ENCODE peak calls at places on chromosomes 13 and 19, in four cellular contexts. K is stromal cell of bone marrow, C is GM03348, J is left lung. Q is an unnamed sample.

GRCh38 chr13:20506676-20507075 is 19.0 kb downstream of the CRYL1 start:
- DNase-seq in K (no peak), C (no peak), J (no peak), Q (no peak)

GRCh38 chr19:15859187-15859586 is 38.7 kb downstream of the CYP4F2 start:
- DNase-seq in K (no peak), C (no peak), J (no peak), Q (no peak)

GRCh38 chr13:29573190-29573589 is 22.3 kb downstream of the SLC7A1 start:
- DNase-seq in K (peak; percentile 25), C (peak; percentile 48), J (no peak), Q (no peak)

GRCh38 chr19:36267061-36267845 is 52.3 kb downstream of the ZNF146 start:
- DNase-seq in K (no peak), C (no peak), J (no peak), Q (no peak)

GRCh38 chr19:17540174-17540573 is 15.3 kb upstream of the COLGALT1 start:
- DNase-seq in K (no peak), C (no peak), J (peak; percentile 83), Q (no peak)

GRCh38 chr13:95233026-95233635 is 68.1 kb downstream of the ABCC4 start:
- DNase-seq in K (no peak), C (no peak), J (no peak), Q (no peak)

GRCh38 chr13:84405286-84405685 is 523.0 kb upstream of the SLITRK1 start:
- DNase-seq in K (peak; percentile 10), C (no peak), J (no peak), Q (no peak)

GRCh38 chr19:4807188-4807587 is 15.7 kb downstream of the FEM1A start:
- DNase-seq in K (no peak), C (no peak), J (peak; percentile 78), Q (no peak)

GRCh38 chr13:113933901-113934300 is 40.0 kb downstream of the C13orf46 start:
- DNase-seq in K (no peak), C (no peak), J (peak; percentile 66), Q (peak; percentile 31)

Q was measured in activated effector memory CD4-positive, alpha-beta T cell treated with anti-CD3 and anti-CD28 coated beads, Interleukin-2, amount 50 U/mL, for 16 hours.